ENCODE peak calls at places on chromosomes 13 and 19, in eight cellular contexts. A, T, E, O, X, D, I and H are unnamed samples.

GRCh38 chr13:114258589-114258988 is 22.8 kb upstream of the UPF3A start:
- DNase-seq in A (no peak), T (no peak), E (no peak), O (no peak), X (no peak), D (peak), I (no peak), H (no peak)

GRCh38 chr13:112456138-112457056 is 80.2 kb downstream of the SPACA7 start:
- DNase-seq in A (no peak), T (no peak), E (no peak), O (no peak), X (no peak), D (peak), I (no peak), H (no peak)

GRCh38 chr19:15369594-15369891 is 10.0 kb downstream of the AKAP8 start:
- DNase-seq in A (no peak), T (no peak), E (no peak), O (no peak), X (no peak), D (no peak), I (no peak), H (no peak)

GRCh38 chr13:38308736-38309135 is 40.9 kb upstream of the UFM1 start:
- DNase-seq in A (no peak), T (no peak), E (no peak), O (no peak), X (no peak), D (no peak), I (no peak), H (no peak)

GRCh38 chr19:22545751-22546150 is 88.4 kb upstream of the ZNF492 start:
- DNase-seq in A (peak), T (no peak), E (peak), O (no peak), X (peak), D (no peak), I (no peak), H (peak)

GRCh38 chr19:2164020-2164988 is 571 bp downstream of the DOT1L start:
- DNase-seq in A (no peak), T (peak), E (no peak), O (no peak), X (no peak), D (no peak), I (peak), H (peak)

GRCh38 chr13:84686458-84686857 is 804.2 kb upstream of the SLITRK1 start:
- DNase-seq in A (no peak), T (no peak), E (no peak), O (no peak), X (no peak), D (no peak), I (no peak), H (no peak)

GRCh38 chr19:8578642-8579265 is 1.5 kb upstream of the MYO1F start:
- DNase-seq in A (peak), T (peak), E (peak), O (no peak), X (peak), D (peak), I (peak), H (peak)

GRCh38 chr13:99415851-99416331 is 85.4 kb upstream of the TM9SF2 start:
- DNase-seq in A (no peak), T (peak), E (no peak), O (no peak), X (no peak), D (no peak), I (no peak), H (no peak)

GRCh38 chr19:49624967-49625910 is 14.7 kb downstream of the RRAS start:
- DNase-seq in A (no peak), T (no peak), E (no peak), O (no peak), X (no peak), D (no peak), I (no peak), H (no peak)

GRCh38 chr19:15390814-15391213 is 11.2 kb upstream of the AKAP8 start:
- DNase-seq in A (no peak), T (no peak), E (no peak), O (no peak), X (no peak), D (no peak), I (no peak), H (no peak)

GRCh38 chr19:32519023-32519422 is 62.0 kb upstream of the PDCD5 start:
- DNase-seq in A (no peak), T (no peak), E (no peak), O (no peak), X (no peak), D (no peak), I (no peak), H (no peak)

GRCh38 chr19:3343619-3344502 is 22.5 kb upstream of the NFIC start:
- DNase-seq in A (peak), T (peak), E (peak), O (no peak), X (peak), D (peak), I (peak), H (peak)

GRCh38 chr19:17370026-17370587 is 7.0 kb downstream of the PLVAP start:
- DNase-seq in A (no peak), T (no peak), E (no peak), O (peak), X (no peak), D (no peak), I (no peak), H (no peak)

GRCh38 chr13:29210676-29211075 is 384.8 kb downstream of the SLC7A1 start:
- DNase-seq in A (no peak), T (no peak), E (no peak), O (no peak), X (no peak), D (no peak), I (no peak), H (no peak)

GRCh38 chr13:44403720-44404063 is 30.1 kb downstream of the SERP2 start:
- DNase-seq in A (no peak), T (no peak), E (no peak), O (no peak), X (no peak), D (no peak), I (peak), H (no peak)

GRCh38 chr19:48745208-48745995 is 1.3 kb downstream of the IZUMO1 start:
- DNase-seq in A (peak), T (no peak), E (peak), O (no peak), X (peak), D (peak), I (peak), H (no peak)

GRCh38 chr13:94959616-94960015 is 247.3 kb upstream of the SOX21 start:
- DNase-seq in A (no peak), T (no peak), E (no peak), O (no peak), X (no peak), D (no peak), I (no peak), H (no peak)

GRCh38 chr19:45245334-45245787 is at the start of gene EXOC3L2:
- DNase-seq in A (no peak), T (no peak), E (no peak), O (no peak), X (no peak), D (no peak), I (no peak), H (no peak)

GRCh38 chr13:24511019-24511823 is 1.4 kb downstream of the PARP4 start:
- DNase-seq in A (no peak), T (no peak), E (peak), O (peak), X (peak), D (peak), I (no peak), H (no peak)

GRCh38 chr19:48708471-48708870 is 11.1 kb downstream of the MAMSTR start:
- DNase-seq in A (no peak), T (no peak), E (no peak), O (no peak), X (no peak), D (no peak), I (no peak), H (no peak)

GRCh38 chr19:9622531-9622930 is 1.5 kb upstream of the ZNF561 start:
- DNase-seq in A (no peak), T (no peak), E (no peak), O (no peak), X (no peak), D (no peak), I (no peak), H (no peak)

GRCh38 chr19:41226874-41227390 is 7.9 kb downstream of the AXL start:
- DNase-seq in A (no peak), T (no peak), E (no peak), O (no peak), X (no peak), D (no peak), I (no peak), H (no peak)

GRCh38 chr13:23899555-23899954 is 2.3 kb upstream of the C1QTNF9B start:
- DNase-seq in A (peak), T (no peak), E (peak), O (no peak), X (peak), D (no peak), I (no peak), H (peak)

GRCh38 chr19:18731562-18732008 is 48.1 kb downstream of the CRTC1 start:
- DNase-seq in A (no peak), T (no peak), E (no peak), O (no peak), X (no peak), D (peak), I (no peak), H (no peak)

GRCh38 chr13:103188688-103189326 is 122.6 kb upstream of the SLC10A2 start:
- DNase-seq in A (no peak), T (no peak), E (peak), O (no peak), X (peak), D (no peak), I (no peak), H (no peak)

GRCh38 chr19:29525901-29526729 is at the start of gene VSTM2B:
- DNase-seq in A (no peak), T (no peak), E (no peak), O (no peak), X (peak), D (no peak), I (no peak), H (no peak)
- H3K4me3 ChIP-seq in A (no peak), T (peak), E (peak), O (no peak), X (no peak), D (peak), I (peak), H (no peak)

DNA sequence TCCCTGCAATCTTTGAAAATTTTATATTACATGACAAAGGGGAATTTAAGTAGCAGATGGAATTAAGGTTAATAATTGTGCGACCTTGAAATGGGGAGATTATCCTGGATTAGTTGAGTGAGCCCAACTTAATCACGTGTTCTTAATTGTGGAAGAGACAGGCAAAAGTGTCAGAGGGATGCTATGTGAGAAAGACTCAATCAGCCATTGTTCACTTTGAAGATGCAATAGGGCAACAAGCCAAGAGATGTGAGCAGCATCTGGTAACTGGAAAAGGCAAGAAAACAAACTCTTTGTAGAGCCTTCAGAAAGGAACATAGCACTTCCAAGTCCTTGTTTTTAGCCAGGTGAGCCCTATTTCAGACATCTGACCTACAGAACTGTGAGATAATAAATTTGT is 247.7 kb downstream of the SLITRK1 start:
- DNase-seq in A (no peak), T (no peak), E (no peak), O (no peak), X (no peak), D (no peak), I (no peak), H (no peak)
- TF ChIP-seq EP300 in A (no peak), T (no peak), E (no peak), O (no peak), X (no peak), D (no peak), I (no peak), H (no peak)

GRCh38 chr19:46718934-46719551 is 2.1 kb upstream of the PRKD2 start:
- DNase-seq in A (no peak), T (no peak), E (no peak), O (peak), X (no peak), D (no peak), I (no peak), H (no peak)
- H3K4me3 ChIP-seq in A (no peak), T (no peak), E (no peak), O (peak), X (no peak), D (no peak), I (no peak), H (no peak)

GRCh38 chr19:55340784-55341147 is 1.1 kb downstream of the KMT5C start:
- DNase-seq in A (no peak), T (no peak), E (no peak), O (no peak), X (peak), D (no peak), I (no peak), H (no peak)
- TF ChIP-seq EP300 in A (no peak), T (no peak), E (no peak), O (no peak), X (no peak), D (no peak), I (no peak), H (no peak)

GRCh38 chr13:39350461-39350881 is 252.5 kb downstream of the LHFPL6 start:
- DNase-seq in A (no peak), T (no peak), E (no peak), O (no peak), X (no peak), D (no peak), I (no peak), H (no peak)
- H3K4me3 ChIP-seq in A (no peak), T (no peak), E (no peak), O (no peak), X (no peak), D (no peak), I (peak), H (no peak)

GRCh38 chr19:6273701-6274601 is 5.8 kb downstream of the MLLT1 start:
- DNase-seq in A (peak), T (peak), E (no peak), O (no peak), X (peak), D (peak), I (peak), H (peak)
- TF ChIP-seq EP300 in A (peak), T (peak), E (no peak), O (no peak), X (no peak), D (peak), I (peak), H (peak)

GRCh38 chr13:20258208-20258962 is 26.3 kb upstream of the GJB6 start:
- DNase-seq in A (no peak), T (no peak), E (peak), O (no peak), X (no peak), D (no peak), I (no peak), H (peak)
- H3K4me3 ChIP-seq in A (no peak), T (peak), E (peak), O (no peak), X (no peak), D (no peak), I (no peak), H (no peak)

DNA sequence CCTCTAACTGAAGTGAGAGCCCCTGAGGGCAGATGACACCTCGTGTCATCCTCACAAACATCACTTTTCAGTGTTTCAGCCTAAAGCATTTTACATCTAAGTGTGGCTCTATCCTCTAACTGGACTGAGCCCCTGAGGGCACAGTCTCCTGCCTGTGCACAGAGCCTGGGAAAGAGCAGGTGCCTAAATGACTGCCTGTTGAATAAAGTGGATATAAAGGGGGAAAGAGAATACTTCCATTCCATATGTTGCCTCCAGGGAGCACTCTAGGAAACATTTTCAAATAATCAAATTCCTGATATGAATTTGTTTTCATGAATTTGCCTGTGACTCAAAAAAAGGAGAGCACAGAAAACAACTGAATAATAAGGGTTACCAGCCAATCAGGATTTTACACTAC is 32.2 kb downstream of the CNMD start:
- DNase-seq in A (no peak), T (no peak), E (no peak), O (no peak), X (peak), D (no peak), I (no peak), H (no peak)
- TF ChIP-seq EP300 in A (no peak), T (no peak), E (no peak), O (no peak), X (no peak), D (no peak), I (no peak), H (no peak)